ENCODE peak calls at places on chromosomes 5 and 9, in five cellular contexts. M is fibroblast of mammary gland, Y is BE2C, G is tibial nerve, W is aorta. I is an unnamed sample.

GRCh38 chr5:36215910-36216309 is 25.8 kb downstream of the NADK2 start:
- DNase-seq in G (no peak), W (no peak), M (no peak), Y (no peak), I (no peak)

GRCh38 chr9:110125763-110126351 is 82.1 kb downstream of the C9orf152 start:
- DNase-seq in M (peak), G (no peak), W (no peak), Y (no peak), I (no peak)

GRCh38 chr5:143760137-143760505 is 51.8 kb upstream of the HMHB1 start:
- DNase-seq in Y (no peak), M (no peak), W (no peak), G (no peak), I (no peak)

GRCh38 chr9:89391585-89391984 is 73.3 kb downstream of the SECISBP2 start:
- DNase-seq in W (no peak), M (no peak), G (no peak), Y (no peak), I (no peak)

GRCh38 chr5:77012601-77013000 is 17.6 kb upstream of the AGGF1 start:
- DNase-seq in M (peak), G (no peak), W (no peak), Y (no peak), I (no peak)

GRCh38 chr9:81391457-81391825 is 297.9 kb downstream of the TLE1 start:
- DNase-seq in W (no peak), M (no peak), Y (no peak), G (no peak), I (no peak)

GRCh38 chr5:165149439-165149838 is 1644.0 kb downstream of the MAT2B start:
- DNase-seq in Y (no peak), W (no peak), M (no peak), G (no peak), I (no peak)

GRCh38 chr5:178360231-178360925 is 127.8 kb upstream of the PHYKPL start:
- DNase-seq in Y (no peak), M (peak), W (peak), G (no peak), I (peak)

GRCh38 chr5:50934343-50934742 is 267.9 kb downstream of the PARP8 start:
- DNase-seq in W (no peak), Y (no peak), G (no peak), M (no peak), I (no peak)

GRCh38 chr9:70412678-70413426 is 1.6 kb downstream of the KLF9 start:
- DNase-seq in M (peak), Y (peak), W (peak), G (peak), I (no peak)

GRCh38 chr5:110329955-110330354 is 396.5 kb downstream of the TMEM232 start:
- DNase-seq in Y (no peak), G (no peak), M (no peak), W (no peak), I (no peak)

GRCh38 chr9:132892383-132892782 is 13.7 kb downstream of the SPACA9 start:
- DNase-seq in Y (no peak), W (no peak), M (no peak), G (no peak), I (no peak)

GRCh38 chr5:56066931-56067450 is 72.2 kb upstream of the IL6ST start:
- DNase-seq in M (no peak), Y (no peak), W (no peak), G (no peak), I (no peak)

GRCh38 chr5:119336262-119336661 is 19.6 kb upstream of the TNFAIP8 start:
- DNase-seq in Y (no peak), W (no peak), G (no peak), M (no peak), I (no peak)
- H3K4me3 ChIP-seq in Y (no peak), W (no peak), G (no peak), M (no peak), I (no peak)

GRCh38 chr5:88667187-88668141 is 215.5 kb downstream of the MEF2C start:
- DNase-seq in G (no peak), Y (no peak), W (no peak), M (no peak), I (no peak)
- H3K4me3 ChIP-seq in G (peak), Y (no peak), W (no peak), M (no peak), I (peak)

GRCh38 chr5:138273834-138274188 is 610 bp downstream of the GFRA3 start:
- DNase-seq in G (no peak), M (no peak), Y (no peak), W (no peak), I (no peak)
- H3K4me3 ChIP-seq in G (peak), M (no peak), Y (no peak), W (peak), I (peak)

GRCh38 chr5:145846087-145846486 is 10.9 kb upstream of the PRELID2 start:
- DNase-seq in M (no peak), G (no peak), W (no peak), Y (no peak), I (no peak)
- H3K4me3 ChIP-seq in M (no peak), G (no peak), W (no peak), Y (no peak), I (no peak)

GRCh38 chr5:32584651-32585050 is 706 bp upstream of the SUB1 start:
- DNase-seq in M (no peak), G (no peak), W (no peak), Y (no peak), I (no peak)
- H3K4me3 ChIP-seq in M (no peak), G (no peak), W (no peak), Y (peak), I (no peak)

GRCh38 chr5:135008556-135008955 is 25.5 kb downstream of the PITX1 start:
- DNase-seq in W (peak), Y (no peak), G (no peak), M (no peak), I (no peak)

GRCh38 chr5:135007305-135007704 is 26.7 kb downstream of the PITX1 start:
- DNase-seq in W (peak), G (no peak), M (no peak), Y (no peak), I (no peak)

GRCh38 chr5:135004376-135004775 is 29.7 kb downstream of the PITX1 start:
- DNase-seq in M (no peak), G (no peak), W (no peak), Y (no peak), I (no peak)

GRCh38 chr5:135007749-135008363 is 26.2 kb downstream of the PITX1 start:
- DNase-seq in G (no peak), Y (no peak), W (peak), M (no peak), I (no peak)

DNA sequence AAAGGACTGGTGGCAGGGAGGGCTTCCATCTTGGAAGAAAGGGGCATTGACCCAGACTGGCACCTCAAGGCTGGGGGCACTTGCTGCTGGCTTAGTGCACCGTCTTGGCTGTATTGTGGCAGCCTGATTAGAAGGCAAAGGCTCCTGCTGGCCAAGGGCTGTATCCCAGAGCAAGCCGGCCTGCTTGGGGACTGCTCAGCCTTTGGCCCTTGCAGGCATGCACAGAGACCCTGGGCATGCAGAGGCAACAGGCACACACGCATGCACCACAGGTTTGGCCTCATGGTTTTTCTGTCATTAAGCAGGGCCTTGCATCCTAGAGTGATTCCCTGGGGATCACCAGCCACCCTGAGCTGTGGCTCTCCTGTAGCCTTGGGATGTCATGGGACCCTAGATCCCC is 29.0 kb downstream of the PITX1 start:
- DNase-seq in W (no peak), Y (no peak), M (no peak), G (no peak), I (no peak)
- H3K4me3 ChIP-seq in W (no peak), Y (no peak), M (no peak), G (no peak), I (no peak)

GRCh38 chr5:139482050-139482889 is at the start of gene STING1:
- DNase-seq in M (peak), G (peak), W (peak), Y (peak), I (peak)
- H3K4me3 ChIP-seq in M (peak), G (peak), W (peak), Y (no peak), I (peak)